ENCODE peak calls at places on chromosomes 16 and 17, in seven cellular contexts. A is activated naive CD4-positive, alpha-beta T cell; Y is lower lobe of right lung; C is posterior cingulate gyrus; Q is ovary; X is anterior cingulate cortex; S is NCI-H1105. K is an unnamed sample.

GRCh38 chr16:19974607-19975006 is 90.0 kb upstream of the GPRC5B start:
- DNase-seq in A (no peak), Y (no peak), Q (no peak), C (no peak), X (no peak), S (no peak), K (no peak)

GRCh38 chr17:40564883-40565744 is at the start of gene CCR7:
- DNase-seq in Q (no peak), X (no peak), C (no peak), A (peak; percentile 45), S (no peak), Y (no peak), K (no peak)

GRCh38 chr17:44394833-44395232 is 5.4 kb upstream of the ITGA2B start:
- DNase-seq in X (no peak), Q (no peak), C (no peak), S (no peak), Y (no peak), A (no peak), K (no peak)

GRCh38 chr17:57949649-57950048 is 5.6 kb downstream of the CUEDC1 start:
- DNase-seq in Q (no peak), A (no peak), Y (peak; percentile 77), X (no peak), C (no peak), S (no peak), K (no peak)

GRCh38 chr17:8333281-8333680 is 6.4 kb upstream of the ODF4 start:
- DNase-seq in C (no peak), S (no peak), Y (no peak), Q (no peak), A (no peak), X (no peak), K (no peak)

GRCh38 chr17:75979705-75980187 is 706 bp downstream of the TEN1 start:
- DNase-seq in Q (no peak), Y (no peak), S (no peak), C (no peak), A (no peak), X (no peak), K (no peak)

GRCh38 chr17:419073-419735 is 66.6 kb upstream of the RPH3AL start:
- DNase-seq in S (no peak), Q (no peak), A (no peak), C (no peak), X (no peak), Y (no peak), K (no peak)

GRCh38 chr17:82231562-82232321 is 2.9 kb downstream of the SLC16A3 start:
- DNase-seq in X (peak; percentile 33), C (no peak), A (no peak), Q (peak; percentile 78), Y (peak; percentile 94), S (no peak), K (peak; percentile 81)

GRCh38 chr17:78227455-78227916 is 3.9 kb upstream of the TMEM235 start:
- DNase-seq in C (peak; percentile 56), X (no peak), A (no peak), Q (no peak), S (no peak), Y (no peak), K (peak; percentile 63)

GRCh38 chr16:87560428-87561199 is 41.7 kb upstream of the JPH3 start:
- DNase-seq in A (no peak), Y (peak; percentile 61), S (no peak), X (no peak), C (no peak), Q (peak; percentile 57), K (peak; percentile 26)

GRCh38 chr17:59366773-59367656 is 35.6 kb downstream of the YPEL2 start:
- DNase-seq in A (no peak), X (no peak), Y (peak; percentile 64), Q (peak; percentile 47), C (no peak), S (peak; percentile 31), K (peak; percentile 84)

GRCh38 chr17:43444223-43445008 is 39.4 kb upstream of the DHX8 start:
- DNase-seq in A (no peak), C (no peak), Y (no peak), S (no peak), Q (no peak), X (no peak), K (peak; percentile 54)

GRCh38 chr17:7313028-7313889 is 1.9 kb downstream of the GPS2 start:
- DNase-seq in C (no peak), A (no peak), S (no peak), Y (peak; percentile 24), Q (no peak), X (no peak), K (no peak)

GRCh38 chr16:85784813-85785212 is 14.5 kb downstream of the EMC8 start:
- DNase-seq in C (no peak), S (no peak), Y (no peak), X (no peak), Q (no peak), A (no peak), K (no peak)

GRCh38 chr16:1159973-1160772 is 7.3 kb downstream of the CACNA1H start:
- DNase-seq in C (peak; percentile 52), Q (peak; percentile 87), S (peak; percentile 19), A (no peak), X (peak; percentile 77), Y (no peak), K (no peak)

GRCh38 chr16:12272264-12272663 is 295.7 kb downstream of the SNX29 start:
- DNase-seq in Y (no peak), X (no peak), A (no peak), Q (no peak), C (no peak), S (no peak), K (no peak)

GRCh38 chr17:56319531-56319930 is 166.3 kb downstream of the ANKFN1 start:
- DNase-seq in Y (no peak), C (no peak), X (no peak), A (no peak), S (peak; percentile 42), Q (no peak), K (peak; percentile 68)

GRCh38 chr17:16288860-16289571 is 64.3 kb downstream of the CENPV start:
- DNase-seq in C (no peak), Y (no peak), Q (no peak), S (no peak), A (no peak), X (no peak), K (no peak)

GRCh38 chr17:3798273-3799180 is 2.5 kb downstream of the ITGAE start:
- DNase-seq in Q (peak; percentile 64), X (no peak), A (no peak), Y (no peak), S (no peak), C (no peak), K (no peak)

GRCh38 chr16:56263711-56264608 is 72.7 kb downstream of the GNAO1 start:
- DNase-seq in S (no peak), Y (no peak), Q (no peak), C (peak; percentile 80), X (peak; percentile 59), A (no peak), K (peak; percentile 69)

GRCh38 chr17:45146166-45146565 is 2.1 kb upstream of the HEXIM1 start:
- DNase-seq in X (no peak), A (no peak), Q (peak; percentile 52), C (no peak), S (no peak), Y (no peak), K (no peak)

GRCh38 chr17:56978441-56979090 is 635 bp downstream of the SCPEP1 start:
- DNase-seq in S (no peak), A (no peak), Y (no peak), Q (no peak), X (no peak), C (no peak), K (peak; percentile 48)

GRCh38 chr16:17847234-17847795 is 376.6 kb upstream of the XYLT1 start:
- DNase-seq in X (no peak), S (no peak), A (no peak), C (no peak), Y (no peak), Q (no peak), K (no peak)

GRCh38 chr16:77157773-77158172 is 33.2 kb upstream of the MON1B start:
- DNase-seq in Q (no peak), A (no peak), X (no peak), Y (no peak), C (no peak), S (no peak), K (no peak)

GRCh38 chr17:27762527-27763305 is 37.6 kb downstream of the NOS2 start:
- DNase-seq in Q (no peak), A (no peak), S (no peak), X (no peak), C (no peak), Y (no peak), K (peak; percentile 23)

GRCh38 chr16:88685156-88686061 is 898 bp downstream of the SNAI3 start:
- DNase-seq in Q (no peak), Y (peak; percentile 61), A (no peak), S (no peak), C (no peak), X (no peak), K (no peak)